ENCODE peak calls at places on chromosomes 11 and 22, in five cellular contexts. T is endothelial cell of umbilical vein, U is thoracic aorta, R is tibial nerve, N is keratinocyte. Y is an unnamed sample. For H3K4me1, the result is how much of the 10 kb centered on the place peaks cover.

GRCh38 chr11:15909937-15910598 is 446.3 kb downstream of the SOX6 start:
- DNase-seq in R (no peak), U (no peak), T (no peak), N (no peak), Y (no peak)

GRCh38 chr11:11078344-11078743 is 220.5 kb upstream of the ZBED5 start:
- DNase-seq in T (no peak), N (no peak), U (no peak), R (no peak), Y (no peak)

GRCh38 chr11:104618949-104619348 is 279.3 kb downstream of the CASP12 start:
- DNase-seq in T (no peak), U (no peak), N (no peak), R (no peak), Y (no peak)

GRCh38 chr11:43922295-43922648 is 20.2 kb upstream of the C11orf96 start:
- DNase-seq in U (no peak), R (no peak), N (no peak), T (no peak), Y (no peak)

GRCh38 chr11:61429346-61429690 is 457 bp downstream of the CPSF7 start:
- DNase-seq in T (peak), U (no peak), N (no peak), R (peak), Y (peak)

GRCh38 chr22:37545703-37546435 is 14.4 kb upstream of the CDC42EP1 start:
- DNase-seq in U (peak), T (peak), N (no peak), R (peak), Y (no peak)

GRCh38 chr11:116703421-116703820 is 69.4 kb downstream of the BUD13 start:
- DNase-seq in U (no peak), N (no peak), T (no peak), R (no peak), Y (peak)

GRCh38 chr11:91981995-91982394 is 242.6 kb upstream of the FAT3 start:
- DNase-seq in N (no peak), T (no peak), R (peak), U (peak), Y (no peak)

GRCh38 chr11:61596539-61596938 is 15.7 kb upstream of the SYT7 start:
- DNase-seq in T (no peak), U (no peak), N (no peak), R (no peak), Y (no peak)

GRCh38 chr11:133656100-133656635 is 123.9 kb upstream of the OPCML start:
- DNase-seq in U (no peak), T (no peak), N (no peak), R (no peak), Y (no peak)

GRCh38 chr11:14371249-14371648 is 12.3 kb upstream of the RRAS2 start:
- DNase-seq in N (no peak), U (no peak), R (no peak), T (no peak), Y (no peak)

GRCh38 chr11:14370496-14370895 is 11.5 kb upstream of the RRAS2 start:
- DNase-seq in T (no peak), U (no peak), R (no peak), N (no peak), Y (no peak)

GRCh38 chr11:14369598-14369997 is 10.6 kb upstream of the RRAS2 start:
- DNase-seq in T (no peak), N (no peak), R (no peak), U (no peak), Y (no peak)

GRCh38 chr11:14373941-14374646 is 15.1 kb upstream of the RRAS2 start:
- DNase-seq in T (peak), N (no peak), U (peak), R (peak), Y (no peak)

GRCh38 chr11:14372011-14372410 is 13.0 kb upstream of the RRAS2 start:
- DNase-seq in N (no peak), R (no peak), U (no peak), T (no peak), Y (no peak)
- TF ChIP-seq CTCF in N (no peak), R (no peak), U (no peak), T (no peak), Y (no peak)

GRCh38 chr11:76846441-76846840 is 14.3 kb upstream of the ACER3 start:
- DNase-seq in R (no peak), T (no peak), N (no peak), U (no peak), Y (no peak)
- H3K4me1 ChIP-seq in R (under half), T (under half), N (under half), U (under half), Y (under half)

DNA sequence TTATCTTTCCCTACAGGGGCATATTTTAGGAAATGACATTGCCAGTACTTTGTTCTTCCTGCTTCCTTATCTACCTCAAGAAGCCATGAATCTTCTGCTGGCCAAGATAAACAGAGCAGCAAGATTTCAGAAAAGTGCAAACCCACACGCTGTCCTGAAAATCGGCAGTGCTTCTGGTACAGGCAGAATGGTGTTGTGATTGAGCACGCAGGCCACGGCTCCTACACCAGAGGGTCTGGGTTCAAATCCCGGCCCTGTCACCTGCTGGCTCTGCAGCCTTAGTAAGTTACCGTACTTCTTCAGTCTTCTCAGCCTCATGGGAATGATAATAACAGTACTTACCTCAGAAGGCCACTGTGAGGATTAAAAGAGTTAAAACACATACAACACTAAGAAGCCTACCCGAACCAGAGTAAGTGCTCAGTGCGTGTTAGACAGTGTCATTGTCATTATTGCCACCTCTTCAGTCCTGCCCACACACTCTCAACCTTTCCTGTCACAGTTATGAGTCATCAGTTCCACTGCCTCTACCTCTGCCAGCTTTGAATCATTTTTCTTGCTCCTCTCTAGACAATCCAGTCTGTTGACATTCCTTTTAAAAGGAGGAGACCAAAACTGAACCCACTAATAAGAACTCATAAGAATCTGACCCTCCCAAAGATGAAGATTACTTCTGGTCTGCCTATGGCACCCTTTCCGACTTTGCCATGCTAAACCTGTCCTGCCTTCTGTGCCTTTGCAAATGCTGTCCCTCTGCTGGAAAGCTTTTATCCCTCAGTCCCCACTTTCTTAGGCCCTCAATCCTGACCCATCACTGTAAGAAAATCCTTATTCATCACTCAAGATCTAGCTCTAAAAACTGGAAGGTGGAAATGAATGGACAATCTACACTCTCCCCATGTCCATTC is 10.7 kb downstream of the MPZL3 start:
- DNase-seq in N (peak), R (no peak), U (no peak), T (peak), Y (no peak)
- H3K4me3 ChIP-seq in N (no peak), R (no peak), U (no peak), T (no peak), Y (no peak)

GRCh38 chr11:90646266-90646665 is 423.4 kb upstream of the CHORDC1 start:
- DNase-seq in N (no peak), T (no peak), U (no peak), R (no peak), Y (no peak)
- TF ChIP-seq CTCF in N (no peak), T (no peak), U (no peak), R (no peak), Y (no peak)

DNA sequence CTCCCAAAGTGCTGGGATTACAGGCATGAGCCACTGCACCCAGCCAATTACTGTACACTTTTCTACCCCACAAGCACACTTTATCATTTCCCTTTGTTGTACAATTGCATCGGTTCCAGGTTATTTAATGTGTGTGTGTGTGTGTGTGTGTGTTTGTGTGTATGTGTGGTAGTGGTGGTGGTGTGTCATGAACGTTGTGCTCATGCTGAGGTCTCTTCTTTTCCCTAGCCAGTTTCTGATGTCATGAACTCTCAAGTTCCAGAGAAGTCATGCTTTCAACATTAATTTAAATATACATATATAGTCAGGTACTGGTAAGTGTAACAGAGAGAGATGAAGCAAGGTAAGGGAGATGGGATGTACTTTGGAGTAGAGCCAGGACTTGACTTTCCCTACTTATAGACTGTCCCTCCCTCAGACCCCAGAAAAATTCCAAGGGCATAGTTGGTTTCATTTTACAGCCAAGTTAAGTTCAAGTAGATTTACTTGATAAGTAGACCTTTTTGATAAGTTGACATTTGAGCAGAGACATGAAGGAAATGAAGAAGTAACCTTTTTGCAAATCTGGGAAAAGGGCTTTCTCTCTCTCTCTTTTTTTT is 42.7 kb downstream of the WEE1 start:
- DNase-seq in N (no peak), T (peak), U (no peak), R (no peak), Y (no peak)
- H3K4me1 ChIP-seq in N (under half), T (under half), U (under half), R (under half), Y (under half)

DNA sequence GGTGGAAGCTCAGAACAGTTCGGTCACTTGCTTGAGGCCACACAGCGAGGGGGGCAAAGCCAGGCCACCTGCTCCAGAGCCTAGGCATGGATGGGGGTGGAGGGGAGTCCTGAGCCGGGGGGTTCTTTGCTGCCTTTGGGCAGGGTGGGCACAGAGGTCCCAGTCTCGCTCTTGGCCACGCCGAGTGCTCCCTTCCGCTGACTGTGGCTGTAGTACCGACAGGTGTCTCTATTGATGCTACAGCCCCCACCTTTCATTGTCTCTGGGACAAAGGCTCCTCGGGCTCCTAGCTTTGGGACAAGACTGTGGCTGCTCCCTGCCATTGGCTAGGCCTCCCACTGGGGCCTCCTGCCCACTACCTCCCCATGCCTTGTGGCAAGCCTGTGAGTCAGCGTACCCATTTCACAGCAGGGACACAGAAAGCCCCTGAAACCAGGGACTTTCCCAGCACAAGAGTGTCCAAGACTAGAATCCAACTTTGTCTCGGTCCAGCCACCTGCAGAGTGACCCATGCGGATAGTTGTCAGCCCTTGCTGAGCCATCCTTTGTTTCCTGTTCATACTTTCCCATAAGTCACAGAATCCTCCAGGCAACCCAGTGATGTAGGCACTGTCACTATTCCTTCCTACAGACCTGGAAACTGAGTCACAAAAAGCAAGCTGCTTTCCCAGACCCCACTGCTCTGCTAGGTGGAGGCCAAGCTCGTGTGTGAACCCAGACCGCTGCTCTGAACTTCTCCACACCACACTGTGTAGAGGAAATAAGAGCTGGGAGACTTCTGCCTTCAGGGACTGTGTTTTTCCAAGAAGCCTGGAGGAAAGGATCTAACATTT is 17.2 kb downstream of the MYEOV start:
- DNase-seq in U (no peak), R (no peak), T (no peak), N (no peak), Y (no peak)
- H3K4me3 ChIP-seq in U (no peak), R (no peak), T (no peak), N (no peak), Y (no peak)

GRCh38 chr22:23408321-23408720 is 171.8 kb downstream of the IGLL1 start:
- DNase-seq in R (no peak), U (no peak), T (no peak), N (no peak), Y (no peak)
- TF ChIP-seq CTCF in R (no peak), U (no peak), T (no peak), N (no peak), Y (no peak)

GRCh38 chr11:73324665-73325035 is 16.6 kb downstream of the ARHGEF17 start:
- DNase-seq in U (no peak), T (no peak), N (no peak), R (no peak), Y (no peak)
- H3K4me1 ChIP-seq in U (half or more), T (under half), N (under half), R (half or more), Y (half or more)

GRCh38 chr11:31816467-31817053 is 5.4 kb upstream of the PAX6 start:
- DNase-seq in N (no peak), T (no peak), U (no peak), R (no peak), Y (no peak)
- H3K4me3 ChIP-seq in N (peak), T (no peak), U (peak), R (peak), Y (no peak)

GRCh38 chr22:29146101-29146560 is 59.6 kb upstream of the EMID1 start:
- DNase-seq in R (no peak), N (no peak), U (no peak), T (no peak), Y (no peak)

GRCh38 chr22:29146771-29147170 is 58.9 kb upstream of the EMID1 start:
- DNase-seq in T (no peak), U (no peak), R (no peak), N (no peak), Y (no peak)

GRCh38 chr22:29148826-29149225 is 56.9 kb upstream of the EMID1 start:
- DNase-seq in N (no peak), U (no peak), R (no peak), T (no peak), Y (no peak)

GRCh38 chr22:29147241-29147919 is 58.3 kb upstream of the EMID1 start:
- DNase-seq in R (no peak), N (no peak), T (no peak), U (no peak), Y (no peak)

GRCh38 chr22:29148036-29148435 is 57.7 kb upstream of the EMID1 start:
- DNase-seq in R (no peak), T (no peak), U (no peak), N (no peak), Y (no peak)
- TF ChIP-seq CTCF in R (no peak), T (no peak), U (no peak), N (no peak), Y (no peak)

Y was measured in BE2C.